ENCODE peak calls at places on chromosome X, in nine cellular contexts. One of them, this sample, is unnamed.
A peak's percentile ranks its signal among the peaks of the same experiment; 100 is the strongest.

GRCh38 chrX:16444353-16444752 is 205.6 kb upstream of the S100G start:
- DNase-seq in NAMALWA: no peak
- DNase-seq in dermis microvascular lymphatic vessel endothelial cell: no peak
- DNase-seq in HFF-Myc: no peak
- DNase-seq in activated gamma-delta T cell treated with Interleukin-2 at 50 U/mL for 16 hours: no peak
- DNase-seq in neural progenitor cell: no peak
- DNase-seq in ACHN: no peak
- DNase-seq in HuH-7.5: no peak
- DNase-seq in AG09319: no peak
- DNase-seq in this sample: peak; percentile 40

GRCh38 chrX:41095962-41096955 is 11.0 kb downstream of the USP9X start:
- DNase-seq in HuH-7.5: no peak
- DNase-seq in neural progenitor cell: peak; percentile 28
- DNase-seq in AG09319: no peak
- DNase-seq in activated gamma-delta T cell treated with Interleukin-2 at 50 U/mL for 16 hours: no peak
- DNase-seq in HFF-Myc: no peak
- DNase-seq in ACHN: no peak
- DNase-seq in dermis microvascular lymphatic vessel endothelial cell: no peak
- DNase-seq in NAMALWA: no peak
- DNase-seq in this sample: no peak

GRCh38 chrX:124256209-124256608 is 76.3 kb upstream of the TEX13D start:
- DNase-seq in HFF-Myc: peak; percentile 92
- DNase-seq in NAMALWA: no peak
- DNase-seq in activated gamma-delta T cell treated with Interleukin-2 at 50 U/mL for 16 hours: no peak
- DNase-seq in neural progenitor cell: no peak
- DNase-seq in HuH-7.5: no peak
- DNase-seq in AG09319: no peak
- DNase-seq in ACHN: no peak
- DNase-seq in dermis microvascular lymphatic vessel endothelial cell: no peak
- DNase-seq in this sample: no peak

GRCh38 chrX:68018248-68019203 is 414.8 kb downstream of the OPHN1 start:
- DNase-seq in activated gamma-delta T cell treated with Interleukin-2 at 50 U/mL for 16 hours: no peak
- DNase-seq in ACHN: peak; percentile 20
- DNase-seq in neural progenitor cell: peak; percentile 46
- DNase-seq in dermis microvascular lymphatic vessel endothelial cell: peak; percentile 26
- DNase-seq in HuH-7.5: no peak
- DNase-seq in HFF-Myc: no peak
- DNase-seq in AG09319: no peak
- DNase-seq in NAMALWA: peak; percentile 10
- DNase-seq in this sample: peak; percentile 33

GRCh38 chrX:66050140-66050569 is 10.3 kb upstream of the VSIG4 start:
- DNase-seq in AG09319: no peak
- DNase-seq in HuH-7.5: no peak
- DNase-seq in ACHN: no peak
- DNase-seq in NAMALWA: no peak
- DNase-seq in activated gamma-delta T cell treated with Interleukin-2 at 50 U/mL for 16 hours: no peak
- DNase-seq in HFF-Myc: no peak
- DNase-seq in neural progenitor cell: no peak
- DNase-seq in dermis microvascular lymphatic vessel endothelial cell: no peak
- DNase-seq in this sample: no peak

GRCh38 chrX:32867781-32868523 is 343.4 kb downstream of the DMD start:
- DNase-seq in AG09319: no peak
- DNase-seq in HuH-7.5: no peak
- DNase-seq in HFF-Myc: no peak
- DNase-seq in NAMALWA: no peak
- DNase-seq in ACHN: no peak
- DNase-seq in dermis microvascular lymphatic vessel endothelial cell: no peak
- DNase-seq in neural progenitor cell: no peak
- DNase-seq in activated gamma-delta T cell treated with Interleukin-2 at 50 U/mL for 16 hours: no peak
- DNase-seq in this sample: no peak

GRCh38 chrX:10265775-10266174 is 109.0 kb downstream of the CLCN4 start:
- DNase-seq in ACHN: no peak
- DNase-seq in activated gamma-delta T cell treated with Interleukin-2 at 50 U/mL for 16 hours: no peak
- DNase-seq in dermis microvascular lymphatic vessel endothelial cell: no peak
- DNase-seq in HFF-Myc: no peak
- DNase-seq in AG09319: no peak
- DNase-seq in neural progenitor cell: no peak
- DNase-seq in HuH-7.5: no peak
- DNase-seq in NAMALWA: no peak
- DNase-seq in this sample: no peak

GRCh38 chrX:142613403-142613802 is 408.3 kb upstream of the MAGEC2 start:
- DNase-seq in NAMALWA: no peak
- DNase-seq in ACHN: no peak
- DNase-seq in AG09319: no peak
- DNase-seq in HFF-Myc: no peak
- DNase-seq in activated gamma-delta T cell treated with Interleukin-2 at 50 U/mL for 16 hours: no peak
- DNase-seq in HuH-7.5: no peak
- DNase-seq in dermis microvascular lymphatic vessel endothelial cell: no peak
- DNase-seq in neural progenitor cell: no peak
- DNase-seq in this sample: no peak

GRCh38 chrX:70485466-70485865 is 40.8 kb downstream of the DLG3 start:
- DNase-seq in NAMALWA: no peak
- DNase-seq in AG09319: no peak
- DNase-seq in ACHN: no peak
- DNase-seq in neural progenitor cell: no peak
- DNase-seq in HFF-Myc: no peak
- DNase-seq in activated gamma-delta T cell treated with Interleukin-2 at 50 U/mL for 16 hours: no peak
- DNase-seq in dermis microvascular lymphatic vessel endothelial cell: no peak
- DNase-seq in HuH-7.5: no peak
- DNase-seq in this sample: peak; percentile 48